ENCODE peak calls at places on chromosomes 13 and 19, in four cellular contexts. Q, M, I and C are unnamed samples.

GRCh38 chr19:16594131-16594586 is 21.9 kb upstream of the SLC35E1 start:
- DNase-seq in Q (no peak), M (no peak), I (no peak), C (no peak)

GRCh38 chr13:59441596-59442280 is 722.0 kb downstream of the DIAPH3 start:
- DNase-seq in I (no peak), M (no peak), Q (no peak), C (no peak)

GRCh38 chr19:51702103-51702753 is 9.1 kb downstream of the SPACA6 start:
- DNase-seq in Q (peak), I (peak), M (peak), C (peak)

GRCh38 chr19:588093-588742 is 1.5 kb upstream of the HCN2 start:
- DNase-seq in M (peak), Q (no peak), I (peak), C (no peak)

GRCh38 chr13:37956536-37956935 is 87.0 kb upstream of the TRPC4 start:
- DNase-seq in Q (no peak), I (no peak), M (no peak), C (no peak)

GRCh38 chr13:84418041-84418440 is 535.8 kb upstream of the SLITRK1 start:
- DNase-seq in Q (no peak), I (no peak), M (no peak), C (no peak)

GRCh38 chr13:44425815-44426078 is 52.1 kb downstream of the SERP2 start:
- DNase-seq in Q (no peak), M (no peak), I (no peak), C (no peak)

GRCh38 chr19:38875656-38876345 is 2.3 kb downstream of the RINL start:
- DNase-seq in M (no peak), Q (no peak), I (no peak), C (no peak)

GRCh38 chr13:40306817-40307216 is 359.6 kb downstream of the FOXO1 start:
- DNase-seq in I (no peak), M (no peak), Q (no peak), C (no peak)

GRCh38 chr13:30376426-30377311 is 45.6 kb upstream of the UBE2L5 start:
- DNase-seq in Q (no peak), M (no peak), I (peak), C (no peak)

GRCh38 chr13:45713106-45713690 is 11.1 kb downstream of the CBY2 start:
- DNase-seq in M (no peak), I (no peak), Q (no peak), C (no peak)

GRCh38 chr13:71760226-71760591 is 106.8 kb downstream of the DACH1 start:
- DNase-seq in M (no peak), Q (no peak), I (no peak), C (no peak)

GRCh38 chr19:1433119-1434039 is 4.8 kb upstream of the RPS15 start:
- DNase-seq in Q (no peak), M (no peak), I (no peak), C (no peak)

GRCh38 chr13:84655677-84656076 is 773.4 kb upstream of the SLITRK1 start:
- DNase-seq in I (no peak), M (no peak), Q (no peak), C (no peak)

GRCh38 chr13:46622013-46622917 is 69.3 kb downstream of the LRCH1 start:
- DNase-seq in I (no peak), M (no peak), Q (no peak), C (no peak)

GRCh38 chr19:45215391-45216191 is 29.6 kb downstream of the EXOC3L2 start:
- DNase-seq in I (peak), M (no peak), Q (no peak), C (no peak)

GRCh38 chr19:16198363-16198636 is 589 bp downstream of the AP1M1 start:
- DNase-seq in Q (no peak), I (no peak), M (no peak), C (no peak)

GRCh38 chr19:13058951-13059660 is 43.6 kb downstream of the LYL1 start:
- DNase-seq in I (no peak), Q (no peak), M (no peak), C (no peak)

GRCh38 chr19:13621413-13621812 is 115.1 kb upstream of the CACNA1A start:
- DNase-seq in Q (no peak), M (no peak), I (no peak), C (no peak)

GRCh38 chr13:23488442-23488841 is 54.9 kb upstream of the SACS start:
- DNase-seq in M (no peak), Q (no peak), I (no peak), C (no peak)

GRCh38 chr19:53196777-53197396 is 3.7 kb upstream of the ZNF665 start:
- DNase-seq in M (peak), Q (peak), I (peak), C (peak)

GRCh38 chr19:42111384-42111783 is 20.9 kb downstream of the POU2F2 start:
- DNase-seq in I (no peak), Q (no peak), M (no peak), C (no peak)

GRCh38 chr13:99314640-99315176 is 7.5 kb upstream of the GPR183 start:
- DNase-seq in Q (no peak), I (no peak), M (no peak), C (no peak)

GRCh38 chr19:47742636-47743035 is 2.7 kb upstream of the NOP53 start:
- DNase-seq in Q (no peak), I (no peak), M (no peak), C (peak)

GRCh38 chr13:27338816-27339215 is 68.2 kb downstream of the RASL11A start:
- DNase-seq in I (no peak), M (no peak), Q (no peak), C (no peak)

GRCh38 chr13:26220575-26220974 is 1.5 kb downstream of the RNF6 start:
- DNase-seq in Q (no peak), M (no peak), I (no peak), C (no peak)

GRCh38 chr19:16914421-16914820 is 25.6 kb downstream of the F2RL3 start:
- DNase-seq in M (no peak), I (no peak), Q (no peak), C (no peak)

GRCh38 chr13:80265348-80265747 is 75.6 kb downstream of the SPRY2 start:
- DNase-seq in M (no peak), I (no peak), Q (no peak), C (no peak)

GRCh38 chr19:9673912-9674668 is 810 bp downstream of the ZNF562 start:
- DNase-seq in I (no peak), Q (no peak), M (no peak), C (no peak)

GRCh38 chr19:54165222-54165621 is 5.7 kb upstream of the LENG1 start:
- DNase-seq in M (no peak), Q (no peak), I (no peak), C (no peak)

GRCh38 chr13:79245937-79246574 is 160.0 kb downstream of the RBM26 start:
- DNase-seq in M (no peak), Q (no peak), I (no peak), C (no peak)

GRCh38 chr19:45814851-45815481 is at the start of gene RSPH6A:
- DNase-seq in Q (no peak), I (no peak), M (no peak), C (no peak)

GRCh38 chr13:44040070-44040753 is 160.5 kb downstream of the LACC1 start:
- DNase-seq in Q (no peak), I (no peak), M (no peak), C (no peak)

GRCh38 chr13:46172531-46172991 is 9.4 kb downstream of the LCP1 start:
- DNase-seq in Q (no peak), M (no peak), I (no peak), C (no peak)

GRCh38 chr13:51583875-51584730 is at the start of gene WDFY2:
- DNase-seq in M (peak), Q (peak), I (peak), C (peak)
- TF ChIP-seq POLR2A in M (no peak), Q (peak), I (no peak), C (peak)

DNA sequence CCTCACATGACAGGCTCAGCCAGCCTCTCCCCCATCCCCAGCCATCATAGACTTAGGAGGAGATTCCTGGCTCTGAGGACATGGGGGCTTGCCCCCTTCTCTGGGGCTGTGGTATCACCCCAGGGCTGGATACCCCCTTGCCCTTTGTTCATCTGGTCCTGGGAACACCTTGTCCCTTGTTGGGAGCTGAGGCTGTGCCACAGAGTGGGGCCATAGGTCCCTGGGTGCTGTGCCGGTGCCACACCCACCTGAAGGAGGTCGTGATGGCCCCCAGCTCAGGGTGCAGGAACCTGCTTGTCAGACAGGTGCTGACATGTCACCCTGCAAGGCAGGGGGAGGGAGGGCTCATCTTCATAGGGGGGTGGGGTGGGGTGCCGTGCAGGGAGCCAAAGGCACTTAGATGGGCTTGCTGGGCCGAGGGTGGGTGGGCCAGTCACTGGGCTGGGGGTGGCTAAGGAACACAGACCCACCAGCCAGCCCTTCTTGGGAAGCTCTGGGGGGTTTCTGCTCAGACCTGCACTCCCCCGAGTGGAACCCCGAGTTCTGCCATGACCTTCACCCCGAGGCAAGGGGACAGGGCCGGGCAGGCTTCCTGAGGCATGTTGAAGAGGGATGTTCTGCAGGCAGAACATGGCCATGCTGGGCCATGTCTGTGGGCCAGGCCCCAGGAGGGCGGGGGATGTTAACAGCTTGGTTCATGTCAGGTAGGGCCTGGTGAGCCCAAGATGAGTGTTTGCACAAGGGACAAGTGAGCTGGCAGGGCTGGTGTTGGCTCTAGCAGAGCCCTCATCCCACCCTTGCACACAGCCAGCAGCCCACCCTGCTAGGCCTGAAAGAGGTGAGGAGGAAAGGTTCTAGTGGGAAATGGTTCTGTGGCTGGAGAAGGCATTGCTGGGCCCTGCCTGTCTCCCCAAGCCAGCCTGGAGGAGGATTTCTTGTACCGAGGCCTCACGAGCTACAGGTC is 28.0 kb downstream of the TSSK6 start:
- DNase-seq in M (no peak), I (no peak), Q (no peak), C (no peak)
- H3K4me3 ChIP-seq in M (no peak), I (no peak), Q (no peak), C (no peak)

GRCh38 chr19:50368649-50369570 is 3.5 kb upstream of the NAPSA start:
- DNase-seq in I (peak), Q (peak), M (peak), C (peak)
- TF ChIP-seq POLR2A in I (no peak), Q (no peak), M (no peak), C (no peak)

GRCh38 chr13:105817498-105817897 is 718.0 kb downstream of the EFNB2 start:
- DNase-seq in Q (no peak), I (no peak), M (no peak), C (no peak)
- H3K4me3 ChIP-seq in Q (no peak), I (no peak), M (no peak), C (no peak)

DNA sequence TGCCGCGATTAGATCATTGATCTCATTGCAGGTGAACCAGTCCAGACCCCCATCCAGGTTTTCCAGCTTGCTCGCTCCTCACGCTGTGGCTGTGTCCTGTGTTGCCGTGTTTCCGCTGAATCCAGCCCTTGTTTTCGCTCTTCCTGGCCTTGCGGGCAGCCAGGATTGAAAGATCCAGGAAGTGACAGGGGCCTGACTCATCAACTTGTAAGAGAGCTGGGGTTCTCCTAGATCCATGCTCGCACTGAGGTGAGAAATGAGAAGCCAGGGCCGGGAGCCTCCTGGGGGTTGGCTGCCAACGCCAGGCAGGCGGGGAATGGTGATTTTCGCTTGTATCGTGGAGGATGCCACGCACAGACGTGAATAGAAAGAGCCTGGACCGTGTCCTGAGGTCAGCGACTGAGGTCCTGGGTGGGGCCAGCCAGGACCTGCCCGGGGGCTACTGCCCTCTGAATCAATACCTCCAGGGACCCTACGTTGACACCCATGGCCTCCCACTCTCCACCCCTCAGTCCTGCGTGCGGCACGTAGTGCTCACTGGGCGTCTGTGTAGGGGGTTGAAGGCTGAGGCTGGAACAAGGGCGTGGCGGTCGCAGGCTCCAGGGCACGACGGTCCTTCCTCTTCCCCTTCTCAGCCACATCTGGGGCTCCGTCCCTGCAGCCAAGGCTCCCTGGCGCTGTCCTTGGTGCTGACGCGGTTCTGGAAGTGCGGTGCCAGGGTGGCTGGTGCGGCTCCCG is 7.3 kb upstream of the PTPRH start:
- DNase-seq in Q (peak), M (peak), I (peak), C (peak)
- TF ChIP-seq POLR2A in Q (no peak), M (no peak), I (no peak), C (peak)

GRCh38 chr19:19488041-19488874 is 27.1 kb downstream of the TSSK6 start:
- DNase-seq in I (peak), M (no peak), Q (no peak), C (peak)
- H3K4me3 ChIP-seq in I (no peak), M (no peak), Q (no peak), C (no peak)

GRCh38 chr19:6801397-6802086 is 29.0 kb downstream of the VAV1 start:
- DNase-seq in M (peak), I (peak), Q (no peak), C (peak)

GRCh38 chr19:6802336-6803035 is 30.0 kb downstream of the VAV1 start:
- DNase-seq in M (peak), I (peak), Q (no peak), C (no peak)

GRCh38 chr19:6806488-6806887 is 34.0 kb downstream of the VAV1 start:
- DNase-seq in M (no peak), I (no peak), Q (no peak), C (no peak)

GRCh38 chr19:6800991-6801396 is 28.5 kb downstream of the VAV1 start:
- DNase-seq in I (no peak), Q (no peak), M (no peak), C (no peak)

GRCh38 chr19:6803036-6803404 is 30.5 kb downstream of the VAV1 start:
- DNase-seq in Q (no peak), I (no peak), M (no peak), C (no peak)
- TF ChIP-seq POLR2A in Q (no peak), I (no peak), M (no peak), C (no peak)